ENCODE peak calls at places on chromosomes 5 and 9, in ten cellular contexts. A is stimulated activated CD8-positive, alpha-beta memory T cell treated with anti-CD3 and anti-CD28 coated beads, Interleukin-15, amount 100 ng/mL, for 24 hours; U is ELF-1; F is stomach; T is Kasumi-1; N is skeletal muscle cell; G is prostate gland; J is Peyer's patch; I is globus pallidus; P is HFFc6. D is an unnamed sample.

GRCh38 chr5:22505891-22506290 is 347.3 kb downstream of the CDH12 start:
- DNase-seq in F (no peak), N (no peak), P (no peak), A (no peak), U (no peak), I (no peak), J (no peak), G (no peak), T (no peak), D (no peak)

GRCh38 chr5:61362796-61363364 is 30.8 kb downstream of the ZSWIM6 start:
- DNase-seq in G (no peak), P (peak), N (no peak), F (no peak), I (no peak), J (no peak), T (no peak), A (no peak), U (peak), D (peak)

GRCh38 chr5:115360036-115360685 is 63.7 kb upstream of the CCDC112 start:
- DNase-seq in A (no peak), F (no peak), T (no peak), P (no peak), G (no peak), J (no peak), U (no peak), I (no peak), N (no peak), D (peak)

GRCh38 chr5:149141957-149142851 is 911 bp downstream of the ABLIM3 start:
- DNase-seq in U (peak), T (peak), J (peak), P (no peak), G (no peak), A (no peak), N (no peak), F (no peak), I (no peak), D (peak)

GRCh38 chr9:129336601-129337286 is 158.7 kb upstream of the IER5L start:
- DNase-seq in I (no peak), T (no peak), F (peak), A (no peak), P (no peak), N (no peak), J (peak), U (peak), G (peak), D (peak)

GRCh38 chr5:82417776-82418607 is 139.8 kb upstream of the RPS23 start:
- DNase-seq in P (peak), N (no peak), F (no peak), T (no peak), G (no peak), U (no peak), A (no peak), J (no peak), I (no peak), D (no peak)

GRCh38 chr9:27379311-27380236 is 82.6 kb upstream of the EQTN start:
- DNase-seq in J (no peak), N (no peak), A (no peak), U (no peak), F (no peak), I (no peak), P (no peak), G (no peak), T (no peak), D (no peak)

GRCh38 chr5:160001051-160001450 is 7.9 kb upstream of the TTC1 start:
- DNase-seq in G (no peak), T (no peak), J (no peak), U (no peak), I (no peak), P (no peak), N (no peak), F (no peak), A (no peak), D (no peak)

GRCh38 chr9:16221350-16221749 is 649.1 kb downstream of the BNC2 start:
- DNase-seq in F (no peak), N (no peak), I (no peak), A (no peak), G (no peak), J (no peak), T (no peak), P (no peak), U (no peak), D (no peak)

GRCh38 chr9:129490583-129491485 is 130.1 kb downstream of the C9orf50 start:
- DNase-seq in N (no peak), A (no peak), F (no peak), U (no peak), G (no peak), P (no peak), J (peak), I (no peak), T (peak), D (peak)

GRCh38 chr5:80191991-80192398 is 63.9 kb downstream of the SERINC5 start:
- DNase-seq in U (peak), N (no peak), J (peak), G (no peak), A (no peak), P (no peak), I (peak), F (no peak), T (peak), D (no peak)

GRCh38 chr9:89877051-89878002 is 272.5 kb downstream of the GADD45G start:
- DNase-seq in P (no peak), I (no peak), T (no peak), N (no peak), G (no peak), F (peak), A (no peak), J (peak), U (no peak), D (no peak)

GRCh38 chr5:186091-187041 is 4.9 kb upstream of the LRRC14B start:
- DNase-seq in J (no peak), F (no peak), I (no peak), N (no peak), A (no peak), P (no peak), U (no peak), G (no peak), T (no peak), D (no peak)

GRCh38 chr5:56409331-56410190 is 176.4 kb upstream of the ANKRD55 start:
- DNase-seq in J (no peak), N (peak), P (peak), U (peak), F (peak), I (peak), G (no peak), T (no peak), A (no peak), D (peak)

GRCh38 chr5:122089614-122090013 is 11.6 kb upstream of the LOX start:
- DNase-seq in I (no peak), P (peak), F (no peak), U (no peak), J (no peak), T (no peak), N (peak), G (no peak), A (no peak), D (peak)